ENCODE peak calls at places on chromosomes 3 and 15, in six cellular contexts. T is IMR-90, S is H9, G is mesendoderm, F is mesenchymal stem cell, X is H1. K is an unnamed sample. For H3K27me3, the result is how much of the 10 kb centered on the place peaks cover.

GRCh38 chr15:78930577-78931388 is 14.1 kb downstream of the CTSH start:
- DNase-seq in T (peak), F (peak), G (no peak), X (no peak), S (no peak), K (no peak)

GRCh38 chr3:71025516-71025915 is 558.0 kb downstream of the FOXP1 start:
- DNase-seq in X (no peak), G (no peak), T (no peak), F (no peak), S (no peak), K (no peak)

GRCh38 chr3:182240474-182240873 is 528.7 kb downstream of the SOX2 start:
- DNase-seq in T (no peak), X (no peak), S (no peak), G (no peak), F (no peak), K (no peak)

GRCh38 chr15:37117030-37117429 is 16.7 kb upstream of the MEIS2 start:
- DNase-seq in S (no peak), T (no peak), F (no peak), G (no peak), X (no peak), K (no peak)

GRCh38 chr15:40331637-40332036 is 8.1 kb downstream of the INAFM2 start:
- DNase-seq in F (no peak), X (no peak), T (no peak), G (no peak), S (no peak), K (no peak)

GRCh38 chr3:13644341-13645082 is 95.6 kb downstream of the FBLN2 start:
- DNase-seq in F (no peak), X (no peak), S (no peak), T (peak), G (no peak), K (no peak)

GRCh38 chr3:96813134-96813819 is 1.1 kb upstream of the EPHA6 start:
- DNase-seq in G (peak), X (peak), S (peak), T (peak), F (peak), K (peak)

GRCh38 chr3:89221913-89222312 is 114.5 kb downstream of the EPHA3 start:
- DNase-seq in F (no peak), T (no peak), X (no peak), G (no peak), S (no peak), K (no peak)

GRCh38 chr3:155233213-155233612 is 60.3 kb downstream of the STRIT1 start:
- DNase-seq in X (no peak), T (peak), F (peak), G (no peak), S (no peak), K (no peak)

GRCh38 chr15:63554337-63554927 is 42.8 kb upstream of the FBXL22 start:
- DNase-seq in G (no peak), S (no peak), X (no peak), T (peak), F (peak), K (no peak)

GRCh38 chr3:34387831-34388564 is 589.6 kb downstream of the PDCD6IP start:
- DNase-seq in T (no peak), F (no peak), S (peak), G (peak), X (no peak), K (no peak)

GRCh38 chr15:101120961-101121360 is 130.9 kb downstream of the CHSY1 start:
- DNase-seq in G (no peak), F (no peak), S (no peak), X (no peak), T (no peak), K (no peak)

GRCh38 chr3:127888564-127889107 is 26.4 kb upstream of the KBTBD12 start:
- DNase-seq in F (no peak), T (no peak), G (no peak), S (no peak), X (no peak), K (no peak)

GRCh38 chr15:39629906-39630305 is 49.0 kb downstream of the THBS1 start:
- DNase-seq in F (no peak), S (no peak), T (no peak), X (no peak), G (no peak), K (no peak)

GRCh38 chr3:71245971-71246860 is 337.3 kb downstream of the FOXP1 start:
- DNase-seq in T (no peak), F (no peak), S (no peak), X (no peak), G (peak), K (no peak)

GRCh38 chr15:93859176-93859575 is 372.2 kb upstream of the MCTP2 start:
- DNase-seq in T (no peak), G (no peak), F (no peak), S (no peak), X (no peak), K (no peak)

GRCh38 chr3:173066044-173066679 is 74.9 kb downstream of the SPATA16 start:
- DNase-seq in S (no peak), F (peak), T (peak), X (no peak), G (peak), K (no peak)

GRCh38 chr3:135100349-135100741 is 305.3 kb downstream of the EPHB1 start:
- DNase-seq in X (no peak), S (no peak), T (no peak), G (no peak), F (no peak), K (no peak)

GRCh38 chr3:34351857-34352545 is 553.6 kb downstream of the PDCD6IP start:
- DNase-seq in F (no peak), S (no peak), G (peak), X (no peak), T (no peak), K (no peak)

GRCh38 chr3:146164951-146165350 is 4.0 kb upstream of the PLOD2 start:
- DNase-seq in G (peak), S (no peak), F (no peak), X (no peak), T (no peak), K (no peak)

GRCh38 chr15:50624616-50625168 is 61.9 kb downstream of the TRPM7 start:
- DNase-seq in F (no peak), X (no peak), G (no peak), S (no peak), T (no peak), K (no peak)

GRCh38 chr15:26773917-26774316 is 1.1 kb upstream of the GABRB3 start:
- DNase-seq in S (peak), T (no peak), X (no peak), F (no peak), G (peak), K (peak)

GRCh38 chr3:58496206-58496605 is 4.3 kb downstream of the KCTD6 start:
- DNase-seq in X (no peak), T (no peak), F (no peak), S (no peak), G (peak), K (no peak)

GRCh38 chr3:117160176-117160575 is 450.6 kb downstream of the TUSC7 start:
- DNase-seq in X (no peak), F (no peak), S (no peak), T (no peak), G (no peak), K (no peak)

GRCh38 chr3:72683068-72683467 is 165.2 kb downstream of the SHQ1 start:
- DNase-seq in T (no peak), S (no peak), X (no peak), F (no peak), G (no peak), K (no peak)

GRCh38 chr15:77737238-77738037 is 104.7 kb upstream of the LINGO1 start:
- DNase-seq in T (no peak), S (no peak), F (no peak), G (no peak), X (no peak), K (no peak)

GRCh38 chr15:89321521-89322410 is 12.9 kb downstream of the POLG start:
- DNase-seq in G (no peak), F (no peak), T (no peak), X (no peak), S (no peak), K (no peak)

GRCh38 chr3:43074901-43075689 is 30.8 kb downstream of the POMGNT2 start:
- DNase-seq in G (no peak), X (no peak), S (no peak), F (no peak), T (no peak), K (no peak)

GRCh38 chr15:64009798-64010241 is 36.5 kb downstream of the DAPK2 start:
- DNase-seq in G (no peak), X (no peak), S (no peak), F (no peak), T (peak), K (no peak)

GRCh38 chr15:51299187-51300015 is 39.0 kb downstream of the CYP19A1 start:
- DNase-seq in T (no peak), F (no peak), S (no peak), X (no peak), G (no peak), K (no peak)

GRCh38 chr15:45587861-45588170 is 637 bp downstream of the BLOC1S6 start:
- DNase-seq in G (no peak), T (no peak), S (no peak), X (no peak), F (no peak), K (no peak)
- H4K8ac ChIP-seq in G (no peak), T (peak), S (no peak), X (no peak), F (no peak), K (no peak)

GRCh38 chr3:118978393-118978758 is 56.3 kb downstream of the IGSF11 start:
- DNase-seq in T (no peak), X (no peak), G (no peak), F (no peak), S (no peak), K (no peak)

GRCh38 chr3:118974356-118975097 is 60.1 kb downstream of the IGSF11 start:
- DNase-seq in F (no peak), X (no peak), T (no peak), S (no peak), G (peak), K (no peak)

GRCh38 chr3:118980832-118981231 is 53.8 kb downstream of the IGSF11 start:
- DNase-seq in T (no peak), S (no peak), F (no peak), X (no peak), G (no peak), K (no peak)

GRCh38 chr3:118977671-118978392 is 56.8 kb downstream of the IGSF11 start:
- DNase-seq in T (no peak), G (no peak), F (no peak), X (no peak), S (no peak), K (no peak)

GRCh38 chr3:118977118-118977517 is 57.5 kb downstream of the IGSF11 start:
- DNase-seq in S (no peak), G (no peak), F (no peak), T (no peak), X (no peak), K (no peak)
- H3K27me3 ChIP-seq in S (under half), G (under half), F (under half), T (under half), X (under half), K (under half)

DNA sequence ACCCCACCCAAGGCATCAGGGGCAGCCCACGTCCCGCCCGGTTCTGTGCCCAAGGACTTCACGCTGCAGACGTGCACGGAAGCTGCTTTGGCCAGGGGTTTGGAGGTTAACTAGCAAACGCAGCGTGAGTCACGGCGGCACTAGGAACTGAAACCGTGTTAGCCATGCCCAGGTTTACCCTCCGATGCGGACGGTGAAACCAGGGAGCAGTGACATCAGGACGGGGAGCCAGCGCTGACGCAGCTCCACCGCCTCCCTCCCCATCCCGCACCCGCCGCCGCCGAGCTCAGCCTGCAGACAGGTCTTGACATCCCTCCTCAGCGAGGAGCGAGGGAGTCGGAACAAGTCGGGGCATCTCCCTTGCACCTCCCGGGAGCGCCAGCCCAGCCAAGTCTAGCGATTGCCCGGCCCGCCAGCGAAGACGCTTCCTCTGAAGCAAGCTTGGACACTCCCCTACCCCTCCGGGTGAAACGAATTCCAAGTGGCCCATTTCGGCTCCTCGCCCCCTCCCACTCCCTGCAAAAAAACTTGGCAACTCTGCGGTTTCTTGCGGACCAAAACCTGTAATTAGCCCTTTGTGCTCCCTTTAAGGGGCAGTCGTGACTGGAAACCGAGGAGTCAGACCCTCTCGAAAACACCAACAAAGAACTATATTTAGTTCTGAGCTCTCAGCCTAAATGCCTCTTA is 1.4 kb upstream of the RAP2B start:
- DNase-seq in S (peak), F (peak), G (peak), T (peak), X (peak), K (peak)
- H4K8ac ChIP-seq in S (no peak), F (peak), G (no peak), T (peak), X (no peak), K (no peak)

GRCh38 chr15:83651541-83651940 is 2.4 kb upstream of the ADAMTSL3 start:
- DNase-seq in S (no peak), T (no peak), F (no peak), X (no peak), G (no peak), K (no peak)
- H3K27me3 ChIP-seq in S (under half), T (under half), F (half or more), X (under half), G (under half), K (under half)

GRCh38 chr3:112811917-112812660 is 34.6 kb downstream of the CD200R1L start:
- DNase-seq in F (no peak), G (no peak), X (no peak), T (no peak), S (no peak), K (no peak)
- H4K8ac ChIP-seq in F (peak), G (no peak), X (no peak), T (peak), S (no peak), K (peak)